ENCODE peak calls at places on chromosomes 13 and 19, in seven cellular contexts. N, Y, W, M, A, U and Z are unnamed samples.

GRCh38 chr19:5369962-5370367 is 29.4 kb upstream of the PTPRS start:
- DNase-seq in N (no peak), A (peak), M (no peak), Y (peak), U (peak), W (peak), Z (peak)

GRCh38 chr13:113842336-113843062 is 21.4 kb downstream of the GAS6 start:
- DNase-seq in W (no peak), A (no peak), U (no peak), Y (no peak), N (no peak), M (no peak), Z (no peak)

GRCh38 chr19:35006342-35006998 is 6.3 kb downstream of the GRAMD1A start:
- DNase-seq in U (peak), Y (no peak), M (no peak), W (no peak), A (no peak), N (no peak), Z (no peak)

GRCh38 chr13:49064459-49064858 is 88.7 kb downstream of the FNDC3A start:
- DNase-seq in N (no peak), U (no peak), W (no peak), A (no peak), M (no peak), Y (no peak), Z (no peak)

GRCh38 chr19:30073152-30074000 is 131.3 kb downstream of the URI1 start:
- DNase-seq in N (no peak), U (no peak), Y (no peak), M (no peak), W (no peak), A (no peak), Z (no peak)

GRCh38 chr13:51955281-51955771 is 55.9 kb downstream of the ATP7B start:
- DNase-seq in N (no peak), A (no peak), U (peak), W (no peak), M (no peak), Y (no peak), Z (no peak)

GRCh38 chr13:48741377-48741776 is 87.6 kb downstream of the CYSLTR2 start:
- DNase-seq in A (no peak), W (no peak), Y (no peak), U (no peak), M (no peak), N (no peak), Z (no peak)

GRCh38 chr13:70932511-70932910 is 824.3 kb upstream of the KLHL1 start:
- DNase-seq in W (no peak), M (no peak), N (no peak), Y (no peak), U (no peak), A (no peak), Z (no peak)

GRCh38 chr19:10419646-10420443 is 493 bp upstream of the PDE4A start:
- DNase-seq in U (no peak), N (no peak), Y (no peak), A (peak), W (peak), M (no peak), Z (no peak)

GRCh38 chr13:114115191-114115671 is 17.2 kb downstream of the RASA3 start:
- DNase-seq in Y (no peak), M (no peak), U (peak), W (peak), N (no peak), A (no peak), Z (no peak)

GRCh38 chr19:3163230-3163886 is 15.2 kb upstream of the S1PR4 start:
- DNase-seq in M (peak), W (peak), U (peak), A (peak), Y (peak), N (peak), Z (peak)

GRCh38 chr13:73065665-73066350 is 7.0 kb downstream of the KLF5 start:
- DNase-seq in Y (no peak), N (no peak), M (no peak), W (no peak), A (no peak), U (no peak), Z (no peak)

GRCh38 chr13:34153428-34154180 is 335.7 kb downstream of the RFC3 start:
- DNase-seq in U (no peak), Y (no peak), W (no peak), N (no peak), A (no peak), M (no peak), Z (no peak)

GRCh38 chr13:24997367-24997967 is 98.5 kb upstream of the PABPC3 start:
- DNase-seq in W (peak), Y (peak), U (no peak), M (no peak), A (peak), N (peak), Z (no peak)

GRCh38 chr19:48490980-48491792 is 20.4 kb downstream of the LMTK3 start:
- DNase-seq in M (no peak), Y (no peak), N (no peak), U (peak), A (peak), W (no peak), Z (no peak)

GRCh38 chr19:10453852-10454251 is 33.5 kb downstream of the PDE4A start:
- DNase-seq in A (no peak), Y (no peak), M (no peak), U (no peak), N (no peak), W (no peak), Z (no peak)

GRCh38 chr19:9857076-9857721 is 22.1 kb downstream of the PIN1 start:
- DNase-seq in N (no peak), A (no peak), M (no peak), W (no peak), U (no peak), Y (no peak), Z (no peak)

GRCh38 chr19:1243768-1244692 is 2.5 kb downstream of the ATP5F1D start:
- DNase-seq in A (peak), N (peak), Y (peak), W (peak), M (peak), U (peak), Z (peak)

GRCh38 chr13:41942462-41943094 is 18.3 kb downstream of the VWA8 start:
- DNase-seq in Y (no peak), M (no peak), N (no peak), A (peak), U (no peak), W (no peak), Z (no peak)

GRCh38 chr13:113029487-113030258 is 60.7 kb downstream of the MCF2L start:
- DNase-seq in U (peak), A (peak), W (peak), N (no peak), M (no peak), Y (peak), Z (peak)

GRCh38 chr19:41195675-41196497 is 2.9 kb downstream of the CYP2S1 start:
- DNase-seq in N (no peak), A (no peak), W (no peak), U (no peak), Y (no peak), M (no peak), Z (no peak)

GRCh38 chr19:6842871-6843607 is 44.3 kb upstream of the ADGRE1 start:
- DNase-seq in A (no peak), M (no peak), N (no peak), Y (no peak), U (no peak), W (no peak), Z (no peak)

GRCh38 chr19:13574933-13575332 is 68.7 kb upstream of the CACNA1A start:
- DNase-seq in M (no peak), Y (no peak), W (no peak), A (peak), N (no peak), U (no peak), Z (no peak)

GRCh38 chr19:2627319-2627829 is 75.1 kb downstream of the GNG7 start:
- DNase-seq in Y (peak), U (peak), A (no peak), W (peak), M (peak), N (peak), Z (no peak)

GRCh38 chr13:67574320-67575233 is 344.4 kb upstream of the PCDH9 start:
- DNase-seq in A (no peak), M (no peak), N (no peak), U (no peak), W (no peak), Y (no peak), Z (no peak)

GRCh38 chr13:114029866-114030625 is 56.2 kb upstream of the C13orf46 start:
- DNase-seq in Y (no peak), M (peak), A (no peak), N (no peak), W (no peak), U (no peak), Z (no peak)

GRCh38 chr13:112619730-112620639 is 32.0 kb upstream of the TUBGCP3 start:
- DNase-seq in Y (no peak), M (peak), N (no peak), W (peak), A (no peak), U (no peak), Z (peak)

GRCh38 chr19:14686411-14686810 is 3.4 kb upstream of the ZNF333 start:
- DNase-seq in Y (peak), A (no peak), U (peak), M (no peak), W (no peak), N (no peak), Z (no peak)

GRCh38 chr13:27442797-27443196 is 7.6 kb downstream of the MTIF3 start:
- DNase-seq in Y (no peak), U (no peak), A (no peak), N (no peak), M (no peak), W (no peak), Z (no peak)

GRCh38 chr13:102597029-102598015 is 536 bp downstream of the TPP2 start:
- DNase-seq in A (peak), M (peak), Y (peak), N (no peak), W (no peak), U (peak), Z (peak)

GRCh38 chr19:13016628-13017305 is 21.5 kb downstream of the NFIX start:
- DNase-seq in Y (no peak), W (no peak), N (no peak), U (no peak), A (no peak), M (no peak), Z (no peak)

GRCh38 chr19:1116726-1117581 is 13.2 kb downstream of the GPX4 start:
- DNase-seq in M (no peak), Y (no peak), N (no peak), A (no peak), W (no peak), U (no peak), Z (no peak)

GRCh38 chr19:47032171-47032811 is 12.7 kb downstream of the NPAS1 start:
- DNase-seq in W (peak), N (no peak), A (peak), Y (no peak), U (peak), M (no peak), Z (peak)

GRCh38 chr19:36420961-36421748 is 2.7 kb upstream of the ZFP82 start:
- DNase-seq in A (no peak), N (no peak), W (peak), U (no peak), M (peak), Y (no peak), Z (peak)

GRCh38 chr19:16035601-16036297 is 40.5 kb upstream of the TPM4 start:
- DNase-seq in U (no peak), N (no peak), M (no peak), A (no peak), Y (no peak), W (peak), Z (no peak)